ENCODE peak calls at places on chromosomes 11 and 22, in eight cellular contexts. C, V, I, B, G, Y, T and J are unnamed samples.

GRCh38 chr11:132312616-132313210 is 942.3 kb downstream of the NTM start:
- DNase-seq in T (no peak), G (peak), Y (no peak), B (peak), C (no peak), V (no peak), I (peak), J (peak)

GRCh38 chr11:27162237-27162636 is 121.6 kb downstream of the BBOX1 start:
- DNase-seq in Y (no peak), C (no peak), I (no peak), B (no peak), V (no peak), T (no peak), G (no peak), J (no peak)

GRCh38 chr11:60993611-60994010 is 22.1 kb downstream of the CD6 start:
- DNase-seq in V (no peak), B (no peak), Y (no peak), G (no peak), I (no peak), C (peak), T (no peak), J (no peak)

GRCh38 chr11:126415128-126415527 is 59.6 kb downstream of the ST3GAL4 start:
- DNase-seq in C (peak), B (no peak), G (no peak), I (peak), V (peak), Y (peak), T (peak), J (no peak)

GRCh38 chr11:33006010-33006409 is 9.7 kb upstream of the DEPDC7 start:
- DNase-seq in I (no peak), Y (no peak), G (no peak), B (no peak), T (no peak), V (no peak), C (no peak), J (no peak)

GRCh38 chr11:126926376-126926791 is 74.2 kb downstream of the KIRREL3 start:
- DNase-seq in B (no peak), Y (no peak), V (no peak), G (peak), T (no peak), C (no peak), I (peak), J (no peak)

GRCh38 chr22:32836286-32836859 is 34.9 kb downstream of the TIMP3 start:
- DNase-seq in V (no peak), G (no peak), I (peak), T (no peak), Y (no peak), B (peak), C (no peak), J (no peak)

GRCh38 chr11:30196400-30197206 is 34.2 kb upstream of the FSHB start:
- DNase-seq in G (peak), V (peak), Y (peak), T (peak), C (no peak), B (peak), I (peak), J (no peak)

GRCh38 chr11:33064033-33064825 is 24.9 kb downstream of the TCP11L1 start:
- DNase-seq in Y (no peak), T (no peak), I (no peak), B (no peak), C (no peak), G (no peak), V (no peak), J (no peak)

GRCh38 chr11:120137611-120138521 is at the start of gene TRIM29:
- DNase-seq in G (peak), C (peak), T (peak), B (no peak), I (no peak), V (peak), Y (peak), J (no peak)

GRCh38 chr11:61961570-61962212 is 5.7 kb downstream of the FTH1 start:
- DNase-seq in Y (peak), V (peak), C (peak), I (no peak), G (no peak), B (peak), T (peak), J (peak)

GRCh38 chr11:111537336-111537860 is 3.1 kb upstream of the LAYN start:
- DNase-seq in G (no peak), I (no peak), T (no peak), C (no peak), V (no peak), B (no peak), Y (no peak), J (no peak)

GRCh38 chr11:12120031-12121008 is 9.9 kb downstream of the MICAL2 start:
- DNase-seq in G (no peak), V (no peak), T (no peak), B (no peak), I (peak), Y (no peak), C (no peak), J (no peak)

GRCh38 chr11:36104660-36104992 is 160.8 kb downstream of the LDLRAD3 start:
- DNase-seq in C (no peak), B (no peak), Y (no peak), T (no peak), G (no peak), V (no peak), I (no peak), J (no peak)

GRCh38 chr11:127470485-127470884 is 469.9 kb upstream of the KIRREL3 start:
- DNase-seq in B (no peak), I (no peak), G (no peak), C (no peak), Y (peak), T (peak), V (no peak), J (peak)

GRCh38 chr11:24574461-24574860 is 77.6 kb downstream of the LUZP2 start:
- DNase-seq in I (peak), G (no peak), C (no peak), B (peak), V (no peak), Y (no peak), T (no peak), J (no peak)

GRCh38 chr11:12723410-12724297 is 49.4 kb downstream of the TEAD1 start:
- DNase-seq in C (no peak), I (peak), Y (peak), B (peak), G (no peak), T (no peak), V (peak), J (no peak)

GRCh38 chr22:23225337-23225723 is 45.0 kb downstream of the BCR start:
- DNase-seq in T (no peak), V (no peak), Y (no peak), I (no peak), B (no peak), G (no peak), C (no peak), J (no peak)

GRCh38 chr11:1263036-1263435 is 40.2 kb downstream of the MUC5B start:
- DNase-seq in V (no peak), B (no peak), I (no peak), C (no peak), T (no peak), G (no peak), Y (peak), J (no peak)

GRCh38 chr11:78365381-78365792 is 52.2 kb downstream of the GAB2 start:
- DNase-seq in V (peak), C (no peak), Y (no peak), I (no peak), T (no peak), B (peak), G (peak), J (peak)

GRCh38 chr11:63262562-63262961 is 19.2 kb upstream of the SLC22A25 start:
- DNase-seq in G (no peak), Y (no peak), V (no peak), T (no peak), C (no peak), I (no peak), B (no peak), J (no peak)

GRCh38 chr11:35162795-35163194 is 23.8 kb downstream of the CD44 start:
- DNase-seq in I (peak), V (no peak), Y (no peak), T (no peak), B (peak), G (no peak), C (no peak), J (no peak)

GRCh38 chr11:763549-764321 is 13.6 kb downstream of the GATD1 start:
- DNase-seq in V (no peak), I (no peak), C (no peak), Y (no peak), B (no peak), G (peak), T (no peak), J (no peak)

GRCh38 chr11:110883266-110883665 is 171.0 kb upstream of the ARHGAP20 start:
- DNase-seq in B (no peak), I (peak), T (no peak), C (no peak), G (no peak), Y (no peak), V (no peak), J (no peak)

GRCh38 chr11:121661796-121662508 is 209.2 kb upstream of the SORL1-AS1 start:
- DNase-seq in G (no peak), V (no peak), C (no peak), T (no peak), I (peak), B (peak), Y (no peak), J (peak)
- TF ChIP-seq CTCF in G (no peak), V (no peak), C (no peak), T (no peak), I (peak), B (peak), Y (no peak), J (no peak)

GRCh38 chr22:26438006-26438405 is 8.9 kb downstream of the ASPHD2 start:
- DNase-seq in T (no peak), V (no peak), C (no peak), I (no peak), G (no peak), Y (no peak), B (no peak), J (no peak)
- TF ChIP-seq CTCF in T (no peak), V (no peak), C (no peak), I (no peak), G (peak), Y (no peak), B (no peak), J (no peak)

GRCh38 chr11:134730596-134731538 is 318.8 kb upstream of the B3GAT1 start:
- DNase-seq in V (no peak), C (no peak), G (peak), T (no peak), B (no peak), I (no peak), Y (no peak), J (no peak)
- TF ChIP-seq CTCF in V (no peak), C (no peak), G (no peak), T (no peak), B (no peak), I (no peak), Y (no peak), J (no peak)

DNA sequence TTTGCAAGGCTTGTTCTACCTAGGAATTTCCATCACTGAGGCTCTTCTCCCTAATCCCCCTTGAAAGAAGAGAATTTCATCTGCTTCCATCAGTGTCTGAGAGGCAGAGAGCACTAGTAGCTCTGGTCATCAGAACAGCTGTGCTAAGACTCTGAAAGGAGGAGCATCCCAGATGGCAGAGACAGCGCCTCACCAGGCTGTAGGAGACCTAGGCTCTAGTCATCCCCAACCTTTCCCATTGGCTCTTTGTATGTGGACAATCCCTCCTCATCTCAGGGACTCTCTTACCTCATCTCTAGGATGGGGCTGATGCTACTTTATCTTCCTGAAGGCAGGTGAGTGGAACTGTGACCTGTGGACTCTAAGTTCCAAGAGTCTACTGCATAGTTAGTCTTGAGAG is 8.8 kb upstream of the OR9I1 start:
- DNase-seq in G (no peak), I (no peak), T (no peak), C (no peak), B (no peak), Y (no peak), V (no peak), J (no peak)
- TF ChIP-seq CTCF in G (no peak), I (no peak), T (no peak), C (no peak), B (no peak), Y (no peak), V (no peak), J (no peak)

GRCh38 chr11:106022795-106023275 is 795 bp upstream of the MSANTD4 start:
- DNase-seq in T (no peak), I (no peak), C (no peak), Y (no peak), B (no peak), V (no peak), G (no peak), J (no peak)

GRCh38 chr11:106017088-106017487 is 5.0 kb downstream of the MSANTD4 start:
- DNase-seq in G (no peak), T (no peak), Y (no peak), V (no peak), C (no peak), B (no peak), I (no peak), J (no peak)

GRCh38 chr11:106021181-106021966 is 666 bp downstream of the MSANTD4 start:
- DNase-seq in I (peak), B (peak), C (no peak), V (no peak), T (no peak), G (no peak), Y (no peak), J (peak)

DNA sequence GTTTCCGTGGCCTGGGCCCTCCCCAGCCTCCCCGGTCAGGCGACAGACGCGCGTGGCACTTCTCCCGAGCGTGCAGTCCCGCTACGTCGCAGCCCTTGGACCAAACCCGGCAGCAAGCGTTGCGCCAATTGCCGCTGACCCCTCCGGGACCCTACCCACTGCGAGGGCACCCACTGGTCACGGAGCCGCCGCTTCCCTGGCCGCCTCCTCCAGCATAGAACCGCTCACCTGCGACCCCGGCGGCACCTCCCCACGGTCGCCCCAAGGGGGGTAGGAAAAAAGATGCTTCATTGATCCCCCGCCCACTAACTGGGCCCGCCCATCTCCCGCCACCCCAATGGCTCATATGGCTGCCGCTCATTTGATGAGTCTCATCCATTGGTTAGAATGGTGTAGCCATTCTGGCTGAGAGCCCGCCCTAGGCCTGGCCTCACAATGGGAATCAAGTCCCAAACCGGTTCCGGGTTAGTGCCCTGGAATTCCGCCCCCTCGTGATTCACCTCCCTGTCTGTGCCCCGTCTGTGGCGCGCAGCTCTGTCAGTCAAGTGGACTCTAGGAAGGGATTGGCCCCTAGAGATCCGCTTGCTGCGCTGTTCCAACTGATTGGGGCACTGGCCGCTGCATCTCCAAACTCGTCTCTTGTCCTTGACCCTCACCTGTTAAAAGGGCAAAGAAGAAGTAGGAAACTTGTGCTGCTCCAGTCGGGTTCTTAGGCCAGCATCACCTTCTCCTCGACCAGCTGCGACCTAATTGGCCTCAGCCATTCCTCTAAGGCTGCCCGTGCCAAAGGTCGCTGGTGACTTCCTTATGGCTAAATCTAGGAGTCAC is at the start of gene MSANTD4:
- DNase-seq in V (peak), B (peak), Y (peak), I (peak), T (peak), C (peak), G (peak), J (peak)
- TF ChIP-seq CTCF in V (no peak), B (no peak), Y (no peak), I (no peak), T (no peak), C (no peak), G (no peak), J (no peak)

GRCh38 chr11:56521955-56522354 is 21.1 kb downstream of the OR5M11 start:
- DNase-seq in B (no peak), C (no peak), I (no peak), T (no peak), Y (peak), G (no peak), V (no peak), J (no peak)
- TF ChIP-seq CTCF in B (no peak), C (no peak), I (no peak), T (no peak), Y (no peak), G (peak), V (no peak), J (peak)

GRCh38 chr11:17986007-17986710 is 26.7 kb downstream of the SERGEF start:
- DNase-seq in B (peak), T (no peak), I (peak), G (no peak), C (no peak), V (no peak), Y (no peak), J (peak)

GRCh38 chr11:17988465-17988864 is 24.4 kb downstream of the SERGEF start:
- DNase-seq in I (no peak), V (no peak), G (no peak), T (no peak), B (no peak), Y (no peak), C (no peak), J (no peak)

GRCh38 chr11:17985517-17985916 is 27.3 kb downstream of the SERGEF start:
- DNase-seq in C (no peak), T (peak), Y (no peak), I (peak), B (peak), V (peak), G (no peak), J (peak)

GRCh38 chr11:17987826-17988225 is 25.0 kb downstream of the SERGEF start:
- DNase-seq in G (no peak), V (no peak), B (no peak), C (no peak), I (no peak), Y (no peak), T (no peak), J (no peak)

DNA sequence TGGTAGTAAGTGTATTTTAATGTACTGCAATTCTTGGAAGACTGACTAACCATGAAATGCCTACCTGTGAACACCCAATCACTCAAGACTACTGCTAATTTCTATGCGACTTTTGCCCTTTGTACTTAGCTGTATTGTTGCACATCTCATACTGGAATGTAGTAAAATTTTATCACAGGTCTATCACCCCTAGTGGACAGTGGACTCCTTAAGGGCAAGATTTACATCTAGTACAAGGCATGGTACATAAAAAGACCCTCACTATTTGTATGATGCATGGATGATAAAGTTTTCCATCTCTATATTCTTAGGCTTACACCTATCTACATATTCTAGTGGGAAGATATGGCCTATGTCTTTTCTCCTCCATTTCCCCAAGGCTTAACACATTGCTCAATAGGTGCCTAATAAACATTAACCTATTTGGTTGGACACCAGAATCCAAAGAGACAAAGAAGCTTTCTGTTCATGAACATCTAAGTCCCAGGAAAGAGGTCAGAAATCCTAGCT is 26.1 kb downstream of the SERGEF start:
- DNase-seq in B (peak), T (no peak), Y (no peak), I (no peak), V (no peak), G (no peak), C (no peak), J (no peak)
- TF ChIP-seq CTCF in B (no peak), T (no peak), Y (peak), I (peak), V (no peak), G (peak), C (no peak), J (peak)

GRCh38 chr11:66264893-66265292 is 3.5 kb upstream of the RAB1B start:
- DNase-seq in B (no peak), C (no peak), G (peak), V (peak), I (no peak), T (no peak), Y (peak), J (no peak)

GRCh38 chr11:66264383-66264782 is 4.1 kb upstream of the RAB1B start:
- DNase-seq in B (no peak), G (no peak), I (no peak), C (no peak), T (no peak), V (no peak), Y (no peak), J (no peak)

GRCh38 chr11:66267039-66267378 is 1.4 kb upstream of the RAB1B start:
- DNase-seq in I (no peak), V (no peak), B (no peak), T (no peak), G (no peak), Y (no peak), C (no peak), J (no peak)

GRCh38 chr11:66266378-66267038 is 1.9 kb upstream of the RAB1B start:
- DNase-seq in C (no peak), T (no peak), B (no peak), V (no peak), G (no peak), Y (no peak), I (no peak), J (no peak)

DNA sequence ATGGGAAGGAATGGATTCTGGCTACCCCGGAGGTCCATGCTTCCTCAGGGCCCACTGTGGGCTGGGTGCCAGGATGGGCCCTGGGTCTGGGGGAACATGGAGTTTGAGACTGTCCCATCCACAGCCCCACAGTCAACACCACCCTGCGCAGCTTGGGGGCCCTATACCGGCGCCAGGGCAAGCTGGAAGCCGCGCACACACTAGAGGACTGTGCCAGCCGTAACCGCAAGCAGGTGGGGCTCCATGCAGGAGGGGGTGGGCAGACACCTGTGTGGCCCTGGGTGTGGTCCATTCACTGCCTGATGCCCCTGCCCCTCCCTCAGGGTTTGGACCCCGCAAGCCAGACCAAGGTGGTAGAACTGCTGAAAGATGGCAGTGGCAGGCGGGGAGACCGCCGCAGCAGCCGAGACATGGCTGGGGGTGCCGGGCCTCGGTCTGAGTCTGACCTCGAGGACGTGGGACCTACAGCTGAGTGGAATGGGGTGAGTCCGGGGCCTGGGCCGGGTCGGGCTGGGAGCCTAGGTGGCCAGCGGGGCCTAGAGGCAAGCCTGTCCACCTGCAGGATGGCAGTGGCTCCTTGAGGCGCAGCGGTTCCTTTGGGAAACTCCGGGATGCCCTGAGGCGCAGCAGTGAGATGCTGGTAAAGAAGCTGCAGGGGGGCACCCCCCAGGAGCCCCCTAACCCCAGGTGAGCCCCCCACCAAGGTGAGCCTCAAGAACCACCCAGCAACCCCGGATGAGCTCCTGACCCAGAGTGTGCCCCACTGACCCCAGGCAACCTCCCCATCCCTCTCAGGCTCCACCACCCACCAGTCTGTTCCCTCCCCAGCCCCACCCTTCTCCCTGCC is 2.7 kb upstream of the RAB1B start:
- DNase-seq in I (no peak), T (no peak), G (no peak), B (no peak), C (no peak), Y (no peak), V (no peak), J (no peak)
- TF ChIP-seq CTCF in I (no peak), T (no peak), G (no peak), B (no peak), C (no peak), Y (no peak), V (no peak), J (no peak)